ENCODE peak calls at places on chromosomes 1 and 21, in five cellular contexts. One of them, this sample, is unnamed.

GRCh38 chr1:212981025-212981495 is 30.7 kb downstream of the VASH2 start:
- DNase-seq in A673: no peak
- DNase-seq in CD8-positive, alpha-beta memory T cell: no peak
- DNase-seq in PC-9: peak; percentile 6
- DNase-seq in BE2C: no peak
- DNase-seq in this sample: peak; percentile 14

GRCh38 chr1:239386453-239387303 is at the start of gene CHRM3:
- DNase-seq in BE2C: peak; percentile 83
- DNase-seq in A673: no peak
- DNase-seq in PC-9: no peak
- DNase-seq in CD8-positive, alpha-beta memory T cell: no peak
- DNase-seq in this sample: peak; percentile 67

GRCh38 chr1:230915079-230915478 is 46.8 kb upstream of the C1orf198 start:
- DNase-seq in CD8-positive, alpha-beta memory T cell: no peak
- DNase-seq in BE2C: no peak
- DNase-seq in PC-9: no peak
- DNase-seq in A673: no peak
- DNase-seq in this sample: no peak

GRCh38 chr1:17759114-17759513 is 4.0 kb downstream of the ACTL8 start:
- DNase-seq in BE2C: peak; percentile 53
- DNase-seq in CD8-positive, alpha-beta memory T cell: no peak
- DNase-seq in A673: peak; percentile 24
- DNase-seq in PC-9: peak; percentile 8
- DNase-seq in this sample: no peak

GRCh38 chr1:51578383-51579109 is 38.3 kb upstream of the OSBPL9 start:
- DNase-seq in BE2C: no peak
- DNase-seq in PC-9: no peak
- DNase-seq in A673: no peak
- DNase-seq in CD8-positive, alpha-beta memory T cell: no peak
- DNase-seq in this sample: no peak

GRCh38 chr1:107357381-107357780 is 216.5 kb downstream of the NTNG1 start:
- DNase-seq in BE2C: no peak
- DNase-seq in A673: no peak
- DNase-seq in CD8-positive, alpha-beta memory T cell: no peak
- DNase-seq in PC-9: no peak
- DNase-seq in this sample: no peak

GRCh38 chr21:43332461-43332860 is 94.5 kb downstream of the SIK1 start:
- DNase-seq in BE2C: no peak
- DNase-seq in PC-9: no peak
- DNase-seq in A673: no peak
- DNase-seq in CD8-positive, alpha-beta memory T cell: no peak
- DNase-seq in this sample: no peak

GRCh38 chr1:34262921-34263320 is 86.2 kb downstream of the C1orf94 start:
- DNase-seq in BE2C: no peak
- DNase-seq in CD8-positive, alpha-beta memory T cell: no peak
- DNase-seq in A673: no peak
- DNase-seq in PC-9: no peak
- DNase-seq in this sample: no peak

GRCh38 chr1:212287261-212287895 is 2.2 kb downstream of the PPP2R5A start:
- DNase-seq in CD8-positive, alpha-beta memory T cell: no peak
- DNase-seq in PC-9: no peak
- DNase-seq in BE2C: no peak
- DNase-seq in A673: no peak
- DNase-seq in this sample: no peak

GRCh38 chr1:118132000-118132399 is 53.0 kb downstream of the SPAG17 start:
- DNase-seq in A673: no peak
- DNase-seq in CD8-positive, alpha-beta memory T cell: no peak
- DNase-seq in BE2C: no peak
- DNase-seq in PC-9: no peak
- DNase-seq in this sample: no peak

GRCh38 chr1:96357132-96357531 is 364.5 kb upstream of the PTBP2 start:
- DNase-seq in CD8-positive, alpha-beta memory T cell: no peak
- DNase-seq in PC-9: no peak
- DNase-seq in BE2C: no peak
- DNase-seq in A673: no peak
- DNase-seq in this sample: no peak

GRCh38 chr1:235416662-235417049 is 49.4 kb downstream of the TBCE start:
- DNase-seq in A673: no peak
- DNase-seq in CD8-positive, alpha-beta memory T cell: no peak
- DNase-seq in BE2C: no peak
- DNase-seq in PC-9: no peak
- DNase-seq in this sample: peak; percentile 46

GRCh38 chr21:44534688-44535087 is 5.3 kb downstream of the KRTAP10-1 start:
- DNase-seq in PC-9: no peak
- DNase-seq in CD8-positive, alpha-beta memory T cell: no peak
- DNase-seq in A673: no peak
- DNase-seq in BE2C: no peak
- DNase-seq in this sample: no peak

GRCh38 chr1:62466982-62467532 is 30.2 kb downstream of the USP1 start:
- DNase-seq in BE2C: no peak
- DNase-seq in PC-9: no peak
- DNase-seq in CD8-positive, alpha-beta memory T cell: no peak
- DNase-seq in A673: no peak
- DNase-seq in this sample: no peak

GRCh38 chr1:54955359-54955758 is 25.1 kb upstream of the TMEM61 start:
- DNase-seq in PC-9: no peak
- DNase-seq in CD8-positive, alpha-beta memory T cell: no peak
- DNase-seq in A673: peak; percentile 60
- DNase-seq in BE2C: no peak
- DNase-seq in this sample: no peak

GRCh38 chr21:24844672-24845071 is 762.6 kb downstream of the MRPL39 start:
- DNase-seq in BE2C: peak; percentile 22
- DNase-seq in A673: no peak
- DNase-seq in CD8-positive, alpha-beta memory T cell: no peak
- DNase-seq in PC-9: no peak
- DNase-seq in this sample: no peak

GRCh38 chr1:239913141-239913585 is 178.5 kb upstream of the FMN2 start:
- DNase-seq in PC-9: no peak
- DNase-seq in CD8-positive, alpha-beta memory T cell: no peak
- DNase-seq in A673: no peak
- DNase-seq in BE2C: no peak
- DNase-seq in this sample: no peak

GRCh38 chr1:31497601-31498000 is 78.7 kb upstream of the TINAGL1 start:
- DNase-seq in A673: no peak
- DNase-seq in PC-9: no peak
- DNase-seq in CD8-positive, alpha-beta memory T cell: no peak
- DNase-seq in BE2C: no peak
- DNase-seq in this sample: peak; percentile 77

GRCh38 chr1:109298666-109299086 is 8.1 kb downstream of the MYBPHL start:
- DNase-seq in BE2C: peak; percentile 65
- DNase-seq in CD8-positive, alpha-beta memory T cell: no peak
- DNase-seq in A673: no peak
- DNase-seq in PC-9: no peak
- DNase-seq in this sample: peak; percentile 52

GRCh38 chr1:183023601-183024351 is 556 bp downstream of the LAMC1 start:
- DNase-seq in BE2C: peak; percentile 78
- DNase-seq in PC-9: peak; percentile 87
- DNase-seq in A673: peak; percentile 61
- DNase-seq in CD8-positive, alpha-beta memory T cell: no peak
- DNase-seq in this sample: peak; percentile 49

GRCh38 chr1:66176012-66176715 is 357.8 kb upstream of the SGIP1 start:
- DNase-seq in CD8-positive, alpha-beta memory T cell: no peak
- DNase-seq in PC-9: no peak
- DNase-seq in BE2C: no peak
- DNase-seq in A673: peak; percentile 57
- DNase-seq in this sample: peak; percentile 55

GRCh38 chr1:42700006-42700405 is 17.8 kb downstream of the YBX1 start:
- DNase-seq in CD8-positive, alpha-beta memory T cell: no peak
- DNase-seq in PC-9: no peak
- DNase-seq in BE2C: no peak
- DNase-seq in A673: no peak
- DNase-seq in this sample: no peak

GRCh38 chr1:46770541-46770940 is 28.3 kb upstream of the CYP4B1 start:
- DNase-seq in BE2C: no peak
- DNase-seq in PC-9: no peak
- DNase-seq in CD8-positive, alpha-beta memory T cell: no peak
- DNase-seq in A673: no peak
- DNase-seq in this sample: no peak

GRCh38 chr1:21084111-21084510 is 92.6 kb downstream of the EIF4G3 start:
- DNase-seq in A673: no peak
- DNase-seq in CD8-positive, alpha-beta memory T cell: no peak
- DNase-seq in PC-9: no peak
- DNase-seq in BE2C: no peak
- DNase-seq in this sample: no peak

GRCh38 chr1:18288609-18289219 is 181.1 kb downstream of the IGSF21 start:
- DNase-seq in CD8-positive, alpha-beta memory T cell: no peak
- DNase-seq in A673: no peak
- DNase-seq in PC-9: no peak
- DNase-seq in BE2C: peak; percentile 57
- DNase-seq in this sample: no peak

GRCh38 chr1:162020145-162020544 is 3.5 kb downstream of the OLFML2B start:
- DNase-seq in PC-9: no peak
- DNase-seq in BE2C: no peak
- DNase-seq in A673: no peak
- DNase-seq in CD8-positive, alpha-beta memory T cell: no peak
- DNase-seq in this sample: no peak

GRCh38 chr1:43465694-43466152 is 12.0 kb upstream of the HYI start:
- DNase-seq in CD8-positive, alpha-beta memory T cell: no peak
- DNase-seq in PC-9: no peak
- DNase-seq in A673: no peak
- DNase-seq in BE2C: no peak
- DNase-seq in this sample: no peak

GRCh38 chr1:229107302-229107815 is 163.6 kb upstream of the RAB4A start:
- DNase-seq in BE2C: no peak
- DNase-seq in A673: no peak
- DNase-seq in PC-9: no peak
- DNase-seq in CD8-positive, alpha-beta memory T cell: no peak
- DNase-seq in this sample: no peak

GRCh38 chr1:35222322-35223108 is 29.6 kb upstream of the SFPQ start:
- DNase-seq in BE2C: no peak
- DNase-seq in PC-9: no peak
- DNase-seq in A673: no peak
- DNase-seq in CD8-positive, alpha-beta memory T cell: no peak
- DNase-seq in this sample: no peak

GRCh38 chr1:9133870-9134269 is 5.0 kb upstream of the GPR157 start:
- DNase-seq in A673: no peak
- DNase-seq in PC-9: no peak
- DNase-seq in CD8-positive, alpha-beta memory T cell: no peak
- DNase-seq in BE2C: no peak
- DNase-seq in this sample: no peak

GRCh38 chr1:194024659-194025058 is 838.2 kb upstream of the B3GALT2 start:
- DNase-seq in BE2C: no peak
- DNase-seq in A673: peak; percentile 65
- DNase-seq in CD8-positive, alpha-beta memory T cell: no peak
- DNase-seq in PC-9: no peak
- DNase-seq in this sample: peak; percentile 3

GRCh38 chr1:115117303-115117702 is 28.0 kb upstream of the TSPAN2 start:
- DNase-seq in BE2C: no peak
- DNase-seq in PC-9: peak; percentile 37
- DNase-seq in A673: no peak
- DNase-seq in CD8-positive, alpha-beta memory T cell: no peak
- DNase-seq in this sample: no peak

DNA sequence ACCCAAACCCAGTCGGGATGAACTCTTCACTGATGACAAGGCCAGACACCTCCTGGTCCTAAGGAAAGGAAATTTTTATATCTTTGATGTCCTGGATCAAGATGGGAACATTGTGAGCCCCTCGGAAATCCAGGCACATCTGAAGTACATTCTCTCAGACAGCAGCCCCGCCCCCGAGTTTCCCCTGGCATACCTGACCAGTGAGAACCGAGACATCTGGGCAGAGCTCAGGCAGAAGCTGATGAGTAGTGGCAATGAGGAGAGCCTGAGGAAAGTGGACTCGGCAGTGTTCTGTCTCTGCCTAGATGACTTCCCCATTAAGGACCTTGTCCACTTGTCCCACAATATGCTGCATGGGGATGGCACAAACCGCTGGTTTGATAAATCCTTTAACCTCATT is 10.1 kb downstream of the CZIB start:
- DNase-seq in BE2C: no peak
- DNase-seq in A673: no peak
- DNase-seq in PC-9: no peak
- DNase-seq in CD8-positive, alpha-beta memory T cell: no peak
- DNase-seq in this sample: no peak
- H3K36me3 ChIP-seq in BE2C: peaks cover 3% of the 10 kb centered on the region
- H3K36me3 ChIP-seq in A673: peaks cover 76% of the 10 kb centered on the region
- H3K36me3 ChIP-seq in PC-9: peaks cover 30% of the 10 kb centered on the region
- H3K36me3 ChIP-seq in CD8-positive, alpha-beta memory T cell: peaks cover 58% of the 10 kb centered on the region
- H3K36me3 ChIP-seq in this sample: peaks cover 35% of the 10 kb centered on the region

GRCh38 chr1:26419494-26419893 is 8.9 kb downstream of the LIN28A start:
- DNase-seq in CD8-positive, alpha-beta memory T cell: no peak
- DNase-seq in A673: no peak
- DNase-seq in PC-9: no peak
- DNase-seq in BE2C: no peak
- DNase-seq in this sample: no peak
- H3K36me3 ChIP-seq in CD8-positive, alpha-beta memory T cell: no peaks in the 10 kb centered on the region
- H3K36me3 ChIP-seq in A673: no peaks in the 10 kb centered on the region
- H3K36me3 ChIP-seq in PC-9: no peaks in the 10 kb centered on the region
- H3K36me3 ChIP-seq in BE2C: no peaks in the 10 kb centered on the region
- H3K36me3 ChIP-seq in this sample: no peaks in the 10 kb centered on the region

DNA sequence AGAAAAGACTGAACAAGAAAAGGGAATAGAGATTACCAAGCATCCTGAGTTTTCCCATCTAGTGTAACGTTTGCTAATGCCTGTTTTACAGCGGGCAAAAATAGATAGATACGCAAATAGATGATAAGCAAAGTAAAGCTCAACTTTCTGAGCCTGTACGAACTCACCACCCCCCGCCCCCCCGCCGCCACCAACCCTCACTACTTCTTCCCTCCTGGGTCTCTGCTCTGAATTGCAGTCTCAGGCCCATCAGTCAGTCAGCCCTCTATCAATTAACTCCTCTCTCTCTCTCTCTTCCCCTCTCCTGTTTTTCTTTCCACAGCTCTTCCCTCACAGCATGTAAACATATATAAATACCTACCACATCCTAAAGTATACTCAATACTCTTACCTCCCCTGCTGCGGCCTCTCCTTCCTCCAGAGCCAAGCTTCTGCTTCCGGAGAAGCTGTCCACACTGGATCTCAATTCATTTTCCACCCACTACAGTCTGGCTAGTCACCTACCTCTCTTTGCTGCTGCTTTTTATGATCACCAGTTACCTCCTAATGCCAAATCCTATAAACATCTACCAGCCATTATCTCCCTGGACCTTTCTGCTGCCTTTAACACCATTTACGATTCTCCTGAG is 64.6 kb downstream of the CAPN2 start:
- DNase-seq in BE2C: no peak
- DNase-seq in A673: no peak
- DNase-seq in PC-9: no peak
- DNase-seq in CD8-positive, alpha-beta memory T cell: no peak
- DNase-seq in this sample: no peak
- H3K36me3 ChIP-seq in BE2C: peaks cover 57% of the 10 kb centered on the region
- H3K36me3 ChIP-seq in A673: peaks cover 91% of the 10 kb centered on the region
- H3K36me3 ChIP-seq in PC-9: peaks cover 47% of the 10 kb centered on the region
- H3K36me3 ChIP-seq in CD8-positive, alpha-beta memory T cell: peaks cover 39% of the 10 kb centered on the region
- H3K36me3 ChIP-seq in this sample: peaks cover 47% of the 10 kb centered on the region

DNA sequence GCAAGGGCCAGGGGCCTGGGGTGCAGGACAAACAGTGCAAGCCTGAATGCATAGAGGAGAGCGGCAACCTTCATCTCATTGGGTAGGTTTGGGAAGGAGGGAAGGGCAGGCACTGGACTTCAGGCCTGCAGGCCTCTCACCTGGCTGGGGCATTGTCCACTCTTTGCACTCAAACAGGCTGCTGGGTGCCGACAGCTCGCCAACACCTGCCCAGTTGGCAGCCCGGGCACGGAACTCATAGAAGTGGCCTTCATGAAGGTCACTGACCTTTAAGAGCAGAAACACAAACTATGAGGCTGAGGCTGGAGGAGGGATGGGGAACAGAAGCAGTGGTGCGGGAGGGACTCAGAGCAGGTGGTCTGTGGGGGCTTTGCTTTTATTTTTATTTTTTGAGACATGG is 30.7 kb downstream of the MYOM3 start:
- DNase-seq in PC-9: no peak
- DNase-seq in CD8-positive, alpha-beta memory T cell: no peak
- DNase-seq in BE2C: no peak
- DNase-seq in A673: no peak
- DNase-seq in this sample: no peak
- H3K36me3 ChIP-seq in PC-9: no peaks in the 10 kb centered on the region
- H3K36me3 ChIP-seq in CD8-positive, alpha-beta memory T cell: no peaks in the 10 kb centered on the region
- H3K36me3 ChIP-seq in BE2C: no peaks in the 10 kb centered on the region
- H3K36me3 ChIP-seq in A673: no peaks in the 10 kb centered on the region
- H3K36me3 ChIP-seq in this sample: no peaks in the 10 kb centered on the region

This sample was measured in cardiac muscle cell.